ENCODE peak calls at places on chromosomes 12 and 14, in eight cellular contexts. One of them, this sample, is unnamed.

GRCh38 chr12:130367523-130367922 is 29.8 kb downstream of the PIWIL1 start:
- DNase-seq in GM12878: no peak
- DNase-seq in fibroblast of lung: no peak
- DNase-seq in MM.1S: no peak
- DNase-seq in endothelial cell of umbilical vein: no peak
- DNase-seq in K562: no peak
- DNase-seq in astrocyte: no peak
- DNase-seq in SK-N-SH: no peak
- DNase-seq in this sample: no peak

GRCh38 chr14:95472819-95473251 is 43.6 kb downstream of the SYNE3 start:
- DNase-seq in MM.1S: no peak
- DNase-seq in GM12878: no peak
- DNase-seq in K562: no peak
- DNase-seq in SK-N-SH: no peak
- DNase-seq in astrocyte: no peak
- DNase-seq in fibroblast of lung: no peak
- DNase-seq in endothelial cell of umbilical vein: no peak
- DNase-seq in this sample: no peak

GRCh38 chr14:96038558-96038919 is 623 bp upstream of the C14orf132 start:
- DNase-seq in K562: no peak
- DNase-seq in MM.1S: no peak
- DNase-seq in endothelial cell of umbilical vein: peak; percentile 3
- DNase-seq in astrocyte: no peak
- DNase-seq in SK-N-SH: no peak
- DNase-seq in GM12878: no peak
- DNase-seq in fibroblast of lung: no peak
- DNase-seq in this sample: peak; percentile 25

GRCh38 chr14:97077253-97077653 is 280.1 kb downstream of the VRK1 start:
- DNase-seq in K562: peak; percentile 37
- DNase-seq in GM12878: peak; percentile 30
- DNase-seq in fibroblast of lung: peak; percentile 93
- DNase-seq in SK-N-SH: peak; percentile 37
- DNase-seq in endothelial cell of umbilical vein: no peak
- DNase-seq in astrocyte: peak; percentile 93
- DNase-seq in MM.1S: no peak
- DNase-seq in this sample: peak; percentile 19

GRCh38 chr12:13252616-13253015 is 56.1 kb downstream of the EMP1 start:
- DNase-seq in GM12878: no peak
- DNase-seq in astrocyte: no peak
- DNase-seq in endothelial cell of umbilical vein: no peak
- DNase-seq in MM.1S: no peak
- DNase-seq in K562: no peak
- DNase-seq in fibroblast of lung: no peak
- DNase-seq in SK-N-SH: no peak
- DNase-seq in this sample: no peak

GRCh38 chr12:67710582-67710981 is 62.0 kb downstream of the DYRK2 start:
- DNase-seq in endothelial cell of umbilical vein: no peak
- DNase-seq in fibroblast of lung: peak; percentile 36
- DNase-seq in GM12878: peak; percentile 64
- DNase-seq in astrocyte: peak; percentile 22
- DNase-seq in MM.1S: no peak
- DNase-seq in K562: no peak
- DNase-seq in SK-N-SH: no peak
- DNase-seq in this sample: peak; percentile 49

GRCh38 chr14:78946949-78947348 is 776.8 kb downstream of the NRXN3 start:
- DNase-seq in astrocyte: no peak
- DNase-seq in MM.1S: no peak
- DNase-seq in endothelial cell of umbilical vein: no peak
- DNase-seq in fibroblast of lung: no peak
- DNase-seq in K562: no peak
- DNase-seq in GM12878: no peak
- DNase-seq in SK-N-SH: no peak
- DNase-seq in this sample: no peak

GRCh38 chr14:105867961-105868599 is 341.7 kb downstream of the TMEM121 start:
- DNase-seq in fibroblast of lung: no peak
- DNase-seq in SK-N-SH: no peak
- DNase-seq in K562: no peak
- DNase-seq in astrocyte: no peak
- DNase-seq in MM.1S: no peak
- DNase-seq in GM12878: no peak
- DNase-seq in endothelial cell of umbilical vein: no peak
- DNase-seq in this sample: no peak

GRCh38 chr12:93318720-93319522 is 58.8 kb upstream of the NUDT4 start:
- DNase-seq in fibroblast of lung: no peak
- DNase-seq in endothelial cell of umbilical vein: no peak
- DNase-seq in MM.1S: no peak
- DNase-seq in GM12878: no peak
- DNase-seq in astrocyte: no peak
- DNase-seq in K562: no peak
- DNase-seq in SK-N-SH: no peak
- DNase-seq in this sample: no peak

GRCh38 chr12:8554451-8555195 is 13.9 kb upstream of the CLEC4E start:
- DNase-seq in K562: no peak
- DNase-seq in MM.1S: no peak
- DNase-seq in SK-N-SH: no peak
- DNase-seq in fibroblast of lung: peak; percentile 60
- DNase-seq in GM12878: no peak
- DNase-seq in endothelial cell of umbilical vein: peak; percentile 59
- DNase-seq in astrocyte: peak; percentile 46
- DNase-seq in this sample: peak; percentile 39

GRCh38 chr14:105425823-105426247 is 6.2 kb downstream of the MTA1 start:
- DNase-seq in MM.1S: no peak
- DNase-seq in astrocyte: no peak
- DNase-seq in GM12878: no peak
- DNase-seq in fibroblast of lung: no peak
- DNase-seq in K562: no peak
- DNase-seq in endothelial cell of umbilical vein: no peak
- DNase-seq in SK-N-SH: no peak
- DNase-seq in this sample: no peak

GRCh38 chr12:50842637-50843493 is at the start of gene TMPRSS12:
- DNase-seq in K562: no peak
- DNase-seq in fibroblast of lung: no peak
- DNase-seq in endothelial cell of umbilical vein: peak; percentile 20
- DNase-seq in astrocyte: no peak
- DNase-seq in MM.1S: no peak
- DNase-seq in SK-N-SH: no peak
- DNase-seq in GM12878: no peak
- DNase-seq in this sample: no peak

GRCh38 chr12:27143676-27144075 is 61.3 kb upstream of the C12orf71 start:
- DNase-seq in fibroblast of lung: no peak
- DNase-seq in MM.1S: peak; percentile 43
- DNase-seq in endothelial cell of umbilical vein: no peak
- DNase-seq in SK-N-SH: no peak
- DNase-seq in astrocyte: no peak
- DNase-seq in K562: no peak
- DNase-seq in GM12878: no peak
- DNase-seq in this sample: no peak

GRCh38 chr14:103118663-103119404 is 4.4 kb upstream of the TNFAIP2 start:
- DNase-seq in fibroblast of lung: no peak
- DNase-seq in SK-N-SH: no peak
- DNase-seq in GM12878: no peak
- DNase-seq in astrocyte: no peak
- DNase-seq in MM.1S: no peak
- DNase-seq in endothelial cell of umbilical vein: no peak
- DNase-seq in K562: peak; percentile 60
- DNase-seq in this sample: no peak

GRCh38 chr14:73764881-73765280 is 50.7 kb upstream of the PNMA1 start:
- DNase-seq in astrocyte: no peak
- DNase-seq in K562: no peak
- DNase-seq in endothelial cell of umbilical vein: peak; percentile 81
- DNase-seq in SK-N-SH: no peak
- DNase-seq in MM.1S: no peak
- DNase-seq in fibroblast of lung: no peak
- DNase-seq in GM12878: no peak
- DNase-seq in this sample: no peak

GRCh38 chr14:50804181-50804721 is 26.7 kb downstream of the NIN start:
- DNase-seq in SK-N-SH: no peak
- DNase-seq in astrocyte: peak; percentile 84
- DNase-seq in K562: no peak
- DNase-seq in endothelial cell of umbilical vein: peak; percentile 78
- DNase-seq in GM12878: no peak
- DNase-seq in fibroblast of lung: peak; percentile 88
- DNase-seq in MM.1S: no peak
- DNase-seq in this sample: no peak

GRCh38 chr12:10361622-10362021 is 28.2 kb downstream of the KLRK1 start:
- DNase-seq in K562: no peak
- DNase-seq in fibroblast of lung: peak; percentile 80
- DNase-seq in MM.1S: no peak
- DNase-seq in GM12878: no peak
- DNase-seq in endothelial cell of umbilical vein: no peak
- DNase-seq in astrocyte: peak; percentile 76
- DNase-seq in SK-N-SH: no peak
- DNase-seq in this sample: peak; percentile 41

GRCh38 chr12:71219224-71219623 is 61.4 kb upstream of the TSPAN8 start:
- DNase-seq in MM.1S: no peak
- DNase-seq in K562: no peak
- DNase-seq in astrocyte: no peak
- DNase-seq in endothelial cell of umbilical vein: no peak
- DNase-seq in SK-N-SH: no peak
- DNase-seq in fibroblast of lung: no peak
- DNase-seq in GM12878: no peak
- DNase-seq in this sample: no peak

GRCh38 chr12:75892779-75893408 is 138.7 kb downstream of the PHLDA1 start:
- DNase-seq in K562: peak; percentile 68
- DNase-seq in MM.1S: no peak
- DNase-seq in SK-N-SH: no peak
- DNase-seq in endothelial cell of umbilical vein: no peak
- DNase-seq in astrocyte: peak; percentile 95
- DNase-seq in fibroblast of lung: peak; percentile 96
- DNase-seq in GM12878: no peak
- DNase-seq in this sample: no peak

GRCh38 chr14:62006116-62006737 is 244.0 kb downstream of the SNAPC1 start:
- DNase-seq in fibroblast of lung: no peak
- DNase-seq in SK-N-SH: no peak
- DNase-seq in K562: no peak
- DNase-seq in endothelial cell of umbilical vein: no peak
- DNase-seq in GM12878: no peak
- DNase-seq in MM.1S: no peak
- DNase-seq in astrocyte: no peak
- DNase-seq in this sample: no peak
- H3K9ac ChIP-seq in fibroblast of lung: no peak overlapping the region
- H3K9ac ChIP-seq in SK-N-SH: no peak overlapping the region
- H3K9ac ChIP-seq in K562: no peak overlapping the region
- H3K9ac ChIP-seq in endothelial cell of umbilical vein: no peak overlapping the region
- H3K9ac ChIP-seq in GM12878: no peak overlapping the region
- H3K9ac ChIP-seq in MM.1S: no peak overlapping the region
- H3K9ac ChIP-seq in astrocyte: no peak overlapping the region
- H3K9ac ChIP-seq in this sample: no peak overlapping the region

GRCh38 chr14:89340200-89340667 is 76.8 kb downstream of the FOXN3 start:
- DNase-seq in astrocyte: peak; percentile 39
- DNase-seq in endothelial cell of umbilical vein: no peak
- DNase-seq in SK-N-SH: no peak
- DNase-seq in GM12878: no peak
- DNase-seq in fibroblast of lung: peak; percentile 50
- DNase-seq in K562: no peak
- DNase-seq in MM.1S: no peak
- DNase-seq in this sample: peak; percentile 51
- H3K4me2 ChIP-seq in astrocyte: peak overlapping the region; percentile 14
- H3K4me2 ChIP-seq in endothelial cell of umbilical vein: no peak overlapping the region
- H3K4me2 ChIP-seq in SK-N-SH: no peak overlapping the region
- H3K4me2 ChIP-seq in GM12878: no peak overlapping the region
- H3K4me2 ChIP-seq in fibroblast of lung: no peak overlapping the region
- H3K4me2 ChIP-seq in K562: no peak overlapping the region
- H3K4me2 ChIP-seq in MM.1S: no peak overlapping the region
- H3K4me2 ChIP-seq in this sample: no peak overlapping the region

DNA sequence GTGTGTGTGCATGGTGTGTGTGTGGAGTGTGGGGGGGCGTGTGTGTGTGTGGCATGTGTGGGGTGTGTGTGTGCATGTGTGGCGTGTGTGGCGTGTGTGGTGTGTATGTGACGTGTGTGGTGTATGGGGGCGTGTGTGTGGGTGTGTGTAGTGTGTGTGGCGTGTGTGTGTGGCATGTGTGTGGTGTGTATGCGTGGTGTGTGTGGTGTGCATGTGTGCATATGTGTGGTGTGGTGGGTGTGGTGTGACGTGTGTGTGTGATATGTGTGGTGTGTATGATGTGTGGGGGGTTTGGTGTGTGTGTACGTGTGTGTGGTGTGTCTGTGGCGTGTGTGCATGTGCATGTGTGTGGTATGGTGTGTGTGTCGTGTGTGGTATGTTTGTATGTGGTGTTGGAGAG is 24.1 kb upstream of the CMKLR1 start:
- DNase-seq in endothelial cell of umbilical vein: no peak
- DNase-seq in astrocyte: no peak
- DNase-seq in SK-N-SH: no peak
- DNase-seq in MM.1S: no peak
- DNase-seq in GM12878: no peak
- DNase-seq in K562: no peak
- DNase-seq in fibroblast of lung: no peak
- DNase-seq in this sample: no peak
- H4K20me1 ChIP-seq in endothelial cell of umbilical vein: no peaks in the 10 kb centered on the region
- H4K20me1 ChIP-seq in astrocyte: no peaks in the 10 kb centered on the region
- H4K20me1 ChIP-seq in SK-N-SH: no peaks in the 10 kb centered on the region
- H4K20me1 ChIP-seq in MM.1S: no peaks in the 10 kb centered on the region
- H4K20me1 ChIP-seq in GM12878: no peaks in the 10 kb centered on the region
- H4K20me1 ChIP-seq in K562: no peaks in the 10 kb centered on the region
- H4K20me1 ChIP-seq in fibroblast of lung: no peaks in the 10 kb centered on the region
- H4K20me1 ChIP-seq in this sample: no peaks in the 10 kb centered on the region

DNA sequence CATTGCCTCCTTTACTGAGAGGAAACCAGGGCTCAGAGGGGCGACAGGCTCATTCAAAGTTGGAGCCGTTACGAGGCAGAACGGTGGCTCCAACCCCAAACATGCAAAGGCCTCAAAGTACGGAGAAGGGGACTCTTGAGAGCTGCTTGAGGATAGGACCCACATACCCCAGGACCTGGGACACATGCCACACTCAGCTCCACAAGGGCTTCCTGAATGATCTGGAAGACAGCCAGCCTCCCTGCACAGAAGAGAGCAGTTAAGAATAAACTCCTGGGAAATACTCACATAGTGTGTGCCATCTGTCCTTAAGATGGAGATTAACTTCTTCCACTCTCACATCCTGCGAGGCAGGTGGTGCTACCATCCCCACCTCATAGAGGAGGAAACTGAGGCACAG is 26.6 kb upstream of the NXPH4 start:
- DNase-seq in SK-N-SH: no peak
- DNase-seq in GM12878: no peak
- DNase-seq in astrocyte: peak; percentile 15
- DNase-seq in endothelial cell of umbilical vein: peak; percentile 29
- DNase-seq in MM.1S: no peak
- DNase-seq in K562: no peak
- DNase-seq in fibroblast of lung: peak; percentile 35
- DNase-seq in this sample: no peak
- H3K9ac ChIP-seq in SK-N-SH: no peak overlapping the region
- H3K9ac ChIP-seq in GM12878: no peak overlapping the region
- H3K9ac ChIP-seq in astrocyte: no peak overlapping the region
- H3K9ac ChIP-seq in endothelial cell of umbilical vein: no peak overlapping the region
- H3K9ac ChIP-seq in MM.1S: no peak overlapping the region
- H3K9ac ChIP-seq in K562: no peak overlapping the region
- H3K9ac ChIP-seq in fibroblast of lung: no peak overlapping the region
- H3K9ac ChIP-seq in this sample: no peak overlapping the region

GRCh38 chr14:89187501-89187900 is 229.5 kb downstream of the FOXN3 start:
- DNase-seq in GM12878: no peak
- DNase-seq in endothelial cell of umbilical vein: no peak
- DNase-seq in K562: no peak
- DNase-seq in astrocyte: no peak
- DNase-seq in MM.1S: no peak
- DNase-seq in fibroblast of lung: peak; percentile 34
- DNase-seq in SK-N-SH: no peak
- DNase-seq in this sample: no peak
- H3K4me2 ChIP-seq in GM12878: no peak overlapping the region
- H3K4me2 ChIP-seq in endothelial cell of umbilical vein: no peak overlapping the region
- H3K4me2 ChIP-seq in K562: no peak overlapping the region
- H3K4me2 ChIP-seq in astrocyte: no peak overlapping the region
- H3K4me2 ChIP-seq in MM.1S: no peak overlapping the region
- H3K4me2 ChIP-seq in fibroblast of lung: no peak overlapping the region
- H3K4me2 ChIP-seq in SK-N-SH: no peak overlapping the region
- H3K4me2 ChIP-seq in this sample: no peak overlapping the region

This sample was measured in mammary epithelial cell.